ENCODE peak calls at places on chromosome 2, in seven cellular contexts. M is GM13976, O is Calu3, H is choroid plexus epithelial cell, K is astrocyte of the spinal cord, G is gastrocnemius medialis, F is glutamatergic neuron. T is an unnamed sample.

GRCh38 chr2:106307860-106308259 is 113.8 kb upstream of the UXS1 start:
- DNase-seq in M (no peak), O (no peak), H (no peak), K (no peak), G (no peak), F (no peak), T (no peak)

GRCh38 chr2:127628767-127629614 is 17.0 kb upstream of the GPR17 start:
- DNase-seq in M (no peak), O (no peak), H (no peak), K (no peak), G (no peak), F (no peak), T (no peak)

GRCh38 chr2:47307066-47307465 is 95.9 kb upstream of the MSH2 start:
- DNase-seq in M (no peak), O (no peak), H (peak), K (peak), G (no peak), F (no peak), T (no peak)

GRCh38 chr2:17878222-17879136 is at the start of gene KCNS3:
- DNase-seq in M (peak), O (peak), H (peak), K (peak), G (peak), F (peak), T (peak)

GRCh38 chr2:46305767-46306166 is 8.6 kb downstream of the EPAS1 start:
- DNase-seq in M (no peak), O (no peak), H (no peak), K (no peak), G (no peak), F (no peak), T (no peak)

GRCh38 chr2:232761301-232761907 is 15.0 kb downstream of the KCNJ13 start:
- DNase-seq in M (peak), O (peak), H (peak), K (peak), G (no peak), F (no peak), T (no peak)

GRCh38 chr2:15744820-15745219 is 153.2 kb downstream of the DDX1 start:
- DNase-seq in M (no peak), O (no peak), H (no peak), K (no peak), G (no peak), F (no peak), T (no peak)

GRCh38 chr2:8058652-8059051 is 623.2 kb upstream of the ID2 start:
- DNase-seq in M (no peak), O (no peak), H (no peak), K (no peak), G (no peak), F (no peak), T (no peak)

GRCh38 chr2:200399046-200399445 is 92.6 kb downstream of the SPATS2L start:
- DNase-seq in M (no peak), O (no peak), H (peak), K (peak), G (no peak), F (no peak), T (no peak)

GRCh38 chr2:48605482-48606175 is 12.0 kb upstream of the GTF2A1L start:
- DNase-seq in M (no peak), O (no peak), H (no peak), K (no peak), G (no peak), F (no peak), T (no peak)

GRCh38 chr2:48600204-48600813 is 17.3 kb upstream of the GTF2A1L start:
- DNase-seq in M (no peak), O (peak), H (peak), K (peak), G (no peak), F (no peak), T (no peak)

GRCh38 chr2:48600917-48601316 is 16.7 kb upstream of the GTF2A1L start:
- DNase-seq in M (no peak), O (no peak), H (peak), K (peak), G (no peak), F (no peak), T (no peak)

GRCh38 chr2:48601349-48601748 is 16.3 kb upstream of the GTF2A1L start:
- DNase-seq in M (no peak), O (peak), H (peak), K (no peak), G (no peak), F (no peak), T (no peak)
- TF ChIP-seq CTCF in M (no peak), O (peak), H (peak), K (peak), G (no peak), F (peak), T (no peak)

DNA sequence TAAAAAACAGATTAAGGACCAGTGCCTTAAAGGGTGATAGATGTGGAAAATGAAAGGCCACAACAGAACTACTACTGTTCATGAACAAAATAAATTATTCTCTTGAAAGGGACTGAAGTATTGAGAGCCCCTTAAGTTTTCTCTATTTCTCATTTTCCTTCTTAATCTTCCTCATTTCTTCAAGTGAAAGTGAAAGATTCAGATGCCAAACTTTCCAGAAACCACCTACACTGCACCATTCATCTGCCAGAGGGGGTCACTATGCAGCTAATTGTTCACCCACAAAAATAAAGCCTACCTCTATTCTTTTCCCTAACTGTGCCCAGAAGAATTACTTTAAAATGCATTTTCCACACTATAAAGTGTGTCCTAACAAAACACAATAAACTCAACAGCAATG is 140.1 kb downstream of the NR4A2 start:
- DNase-seq in M (no peak), O (no peak), H (peak), K (no peak), G (no peak), F (no peak), T (no peak)
- TF ChIP-seq CTCF in M (no peak), O (no peak), H (peak), K (peak), G (no peak), F (no peak), T (no peak)

GRCh38 chr2:140891614-140892212 is 1239.1 kb downstream of the LRP1B start:
- DNase-seq in M (no peak), O (no peak), H (no peak), K (no peak), G (no peak), F (no peak), T (no peak)
- TF ChIP-seq CTCF in M (no peak), O (no peak), H (peak), K (peak), G (no peak), F (peak), T (no peak)

GRCh38 chr2:79857888-79858287 is 345.0 kb downstream of the CTNNA2 start:
- DNase-seq in M (no peak), O (no peak), H (no peak), K (no peak), G (no peak), F (no peak), T (no peak)

GRCh38 chr2:79849949-79850348 is 337.1 kb downstream of the CTNNA2 start:
- DNase-seq in M (no peak), O (no peak), H (no peak), K (no peak), G (no peak), F (no peak), T (no peak)

GRCh38 chr2:79860233-79861058 is 347.6 kb downstream of the CTNNA2 start:
- DNase-seq in M (no peak), O (no peak), H (peak), K (peak), G (no peak), F (no peak), T (no peak)

GRCh38 chr2:79850912-79851311 is 338.1 kb downstream of the CTNNA2 start:
- DNase-seq in M (no peak), O (no peak), H (no peak), K (no peak), G (no peak), F (no peak), T (no peak)

DNA sequence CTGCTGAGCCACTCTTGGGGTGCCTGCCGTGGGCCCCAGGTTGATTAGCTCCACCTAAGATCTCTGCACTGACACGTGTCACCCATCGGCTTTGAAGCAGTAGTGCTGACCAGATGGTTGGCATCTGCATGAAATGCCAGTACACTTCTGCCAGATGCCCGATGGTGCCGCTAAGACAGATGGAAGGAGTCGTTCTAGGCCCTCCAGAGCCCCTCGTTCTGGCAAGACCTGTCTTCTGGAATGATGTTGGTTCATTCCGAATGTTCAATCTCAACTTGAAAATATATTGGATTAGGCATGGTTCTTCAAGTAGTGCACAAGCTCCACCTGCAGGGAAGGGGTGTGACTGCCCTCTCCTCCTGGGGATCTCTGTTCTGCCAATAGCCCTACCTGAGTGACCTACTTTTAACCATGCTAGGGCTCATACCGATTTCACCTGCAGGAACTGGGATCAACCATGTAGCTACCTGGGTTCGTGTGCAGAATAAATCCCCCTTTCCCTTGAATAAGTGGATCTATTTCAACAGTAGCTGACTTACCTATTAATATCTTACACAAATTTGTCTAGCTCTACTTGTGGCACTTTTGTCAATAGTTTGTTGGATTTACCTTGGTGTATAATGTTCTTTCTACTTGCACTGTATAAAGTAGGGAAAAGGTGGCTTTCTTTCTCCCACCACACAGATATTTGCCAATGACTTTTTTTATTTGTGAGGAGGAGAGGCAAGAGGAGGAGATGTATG is 342.6 kb downstream of the CTNNA2 start:
- DNase-seq in M (no peak), O (no peak), H (peak), K (peak), G (no peak), F (peak), T (no peak)
- TF ChIP-seq CTCF in M (no peak), O (no peak), H (peak), K (peak), G (no peak), F (no peak), T (no peak)

DNA sequence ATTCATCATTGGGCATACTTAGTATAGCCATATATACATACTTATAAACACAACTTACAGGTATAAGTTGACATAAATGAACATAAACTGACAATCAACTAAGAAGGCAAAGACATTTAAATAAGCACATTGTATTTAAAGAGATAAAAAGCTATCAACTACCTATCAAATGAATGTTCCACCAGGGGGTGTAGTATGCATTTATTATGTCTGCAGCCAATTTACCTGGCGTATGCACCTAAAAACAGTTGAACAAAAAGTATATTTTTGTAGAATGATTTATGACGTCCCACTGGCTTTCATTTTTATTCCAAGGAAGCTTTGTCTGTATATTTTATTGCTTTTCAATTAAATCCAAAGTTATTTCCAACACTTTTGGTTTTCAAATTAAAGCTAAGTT is 323.5 kb downstream of the AFF3 start:
- DNase-seq in M (no peak), O (no peak), H (peak), K (no peak), G (no peak), F (no peak), T (no peak)
- TF ChIP-seq CTCF in M (no peak), O (no peak), H (peak), K (peak), G (no peak), F (no peak), T (no peak)

GRCh38 chr2:25041307-25041927 is 459 bp upstream of the EFR3B start:
- DNase-seq in M (peak), O (peak), H (peak), K (peak), G (peak), F (peak), T (peak)
- TF ChIP-seq CTCF in M (no peak), O (no peak), H (peak), K (peak), G (peak), F (peak), T (peak)

T was measured in mesothelial cell of epicardium.